ENCODE peak calls at places on chromosome 22, in eight cellular contexts. T is endodermal cell, I is HFFc6, Q is A549, V is B cell, H is MM.1S, S is neural progenitor cell, F is vagina. Z is an unnamed sample.

GRCh38 chr22:20760084-20760483 is 13.8 kb upstream of the SERPIND1 start:
- DNase-seq in T (no peak), I (no peak), Q (no peak), V (no peak), H (no peak), S (no peak), F (no peak), Z (no peak)

GRCh38 chr22:38935023-38935422 is 22.4 kb upstream of the APOBEC3A start:
- DNase-seq in T (no peak), I (no peak), Q (no peak), V (no peak), H (no peak), S (no peak), F (no peak), Z (no peak)

GRCh38 chr22:49295851-49296560 is 531.7 kb downstream of the BRD1 start:
- DNase-seq in T (peak; percentile 15), I (no peak), Q (no peak), V (no peak), H (no peak), S (no peak), F (peak; percentile 91), Z (no peak)

GRCh38 chr22:35517769-35518530 is 22.7 kb upstream of the RASD2 start:
- DNase-seq in T (peak; percentile 57), I (no peak), Q (no peak), V (no peak), H (no peak), S (no peak), F (no peak), Z (no peak)

GRCh38 chr22:41367680-41368542 is 13.8 kb upstream of the TEF start:
- DNase-seq in T (no peak), I (peak; percentile 34), Q (no peak), V (no peak), H (no peak), S (peak; percentile 51), F (peak; percentile 95), Z (no peak)

GRCh38 chr22:23514317-23515038 is 65.6 kb downstream of the IGLL1 start:
- DNase-seq in T (peak; percentile 77), I (no peak), Q (no peak), V (no peak), H (no peak), S (no peak), F (no peak), Z (no peak)

GRCh38 chr22:22933100-22933806 is 45.6 kb downstream of the IGLL5 start:
- DNase-seq in T (no peak), I (no peak), Q (no peak), V (no peak), H (no peak), S (no peak), F (no peak), Z (no peak)

GRCh38 chr22:27132896-27133500 is 475.6 kb downstream of the MIAT start:
- DNase-seq in T (no peak), I (no peak), Q (no peak), V (no peak), H (no peak), S (no peak), F (no peak), Z (no peak)

GRCh38 chr22:39526736-39527171 is 5.8 kb downstream of the RPS19BP1 start:
- DNase-seq in T (no peak), I (no peak), Q (no peak), V (peak; percentile 59), H (no peak), S (peak; percentile 25), F (no peak), Z (no peak)

GRCh38 chr22:23638611-23639010 is 6.5 kb upstream of the DRICH1 start:
- DNase-seq in T (no peak), I (no peak), Q (no peak), V (no peak), H (no peak), S (no peak), F (no peak), Z (no peak)

GRCh38 chr22:20957691-20958440 is 9.2 kb upstream of the AIFM3 start:
- DNase-seq in T (peak; percentile 80), I (no peak), Q (peak; percentile 61), V (peak; percentile 53), H (no peak), S (peak; percentile 65), F (no peak), Z (no peak)

GRCh38 chr22:45904236-45904635 is 72.7 kb downstream of the WNT7B start:
- DNase-seq in T (no peak), I (no peak), Q (no peak), V (no peak), H (no peak), S (no peak), F (no peak), Z (no peak)

GRCh38 chr22:30602049-30602448 is 4.9 kb upstream of the TCN2 start:
- DNase-seq in T (peak; percentile 67), I (peak; percentile 42), Q (no peak), V (no peak), H (peak; percentile 63), S (peak; percentile 42), F (no peak), Z (no peak)

GRCh38 chr22:41513391-41513790 is 30.9 kb downstream of the POLR3H start:
- DNase-seq in T (no peak), I (no peak), Q (no peak), V (no peak), H (no peak), S (no peak), F (no peak), Z (no peak)

GRCh38 chr22:25050566-25050965 is 98.0 kb downstream of the KIAA1671 start:
- DNase-seq in T (no peak), I (no peak), Q (no peak), V (no peak), H (no peak), S (no peak), F (no peak), Z (no peak)

GRCh38 chr22:25049770-25050169 is 97.3 kb downstream of the KIAA1671 start:
- DNase-seq in T (no peak), I (no peak), Q (no peak), V (no peak), H (no peak), S (no peak), F (no peak), Z (no peak)

GRCh38 chr22:25051073-25051472 is 98.6 kb downstream of the KIAA1671 start:
- DNase-seq in T (peak; percentile 70), I (no peak), Q (no peak), V (no peak), H (no peak), S (no peak), F (no peak), Z (no peak)

GRCh38 chr22:25051983-25052710 is 99.6 kb downstream of the KIAA1671 start:
- DNase-seq in T (no peak), I (no peak), Q (no peak), V (no peak), H (no peak), S (no peak), F (no peak), Z (no peak)

DNA sequence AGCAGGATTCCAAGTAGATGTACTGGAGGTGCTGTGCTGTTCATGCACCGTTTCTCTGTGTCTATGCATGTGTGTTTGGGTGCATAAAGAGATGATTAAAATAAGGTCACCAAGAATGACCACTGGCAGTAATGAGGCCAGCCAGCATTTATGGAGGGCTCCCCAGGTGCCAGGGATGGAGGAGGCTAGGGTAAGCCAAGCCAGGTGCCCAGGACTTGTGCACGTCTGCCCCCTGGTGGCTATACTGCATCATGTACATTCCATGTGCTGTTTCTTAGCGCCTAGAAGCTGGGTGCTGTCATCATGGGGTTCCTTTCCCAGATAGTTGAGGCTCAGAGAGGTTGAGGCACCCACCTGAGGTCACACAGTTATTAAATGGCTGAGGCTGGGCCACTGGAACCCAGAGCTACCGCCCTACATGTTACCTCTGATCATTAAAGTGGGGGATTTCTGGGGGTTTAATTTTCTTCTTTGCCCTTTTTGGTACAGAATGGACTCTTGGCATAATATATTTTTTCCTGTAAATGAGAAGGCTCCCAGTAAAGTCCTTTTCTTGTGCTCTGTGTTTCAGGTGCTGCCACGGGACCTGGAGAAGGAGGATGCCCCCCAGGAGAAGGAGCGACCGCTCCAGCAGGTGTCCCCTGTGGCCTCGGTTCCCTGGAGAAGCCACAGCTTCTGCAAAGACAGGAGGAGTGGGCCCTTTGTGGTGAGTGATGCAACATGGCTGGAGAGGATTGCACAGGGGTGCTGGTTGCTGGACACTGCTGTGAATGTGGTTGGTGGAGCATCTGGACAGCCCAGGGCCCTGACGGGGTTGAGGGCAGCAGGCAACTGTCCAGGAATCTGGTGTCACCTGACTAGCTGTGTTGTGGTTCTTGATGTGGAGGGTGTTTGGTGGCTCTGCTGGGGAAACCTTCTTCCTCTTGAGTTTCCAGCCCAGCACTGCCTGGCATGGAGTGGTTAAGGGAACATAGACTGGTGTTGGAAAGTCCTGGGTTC is 96.4 kb downstream of the KIAA1671 start:
- DNase-seq in T (peak; percentile 88), I (no peak), Q (peak; percentile 64), V (peak; percentile 61), H (peak; percentile 70), S (peak; percentile 80), F (no peak), Z (peak; percentile 68)
- TF ChIP-seq CTCF in T (peak; percentile 92), I (peak; percentile 87), Q (peak; percentile 75), V (peak; percentile 75), H (peak; percentile 87), S (peak; percentile 88), F (peak; percentile 73), Z (peak; percentile 85)

GRCh38 chr22:47018010-47018910 is 255.8 kb downstream of the TBC1D22A start:
- DNase-seq in T (no peak), I (no peak), Q (no peak), V (no peak), H (no peak), S (no peak), F (no peak), Z (no peak)
- TF ChIP-seq CTCF in T (no peak), I (no peak), Q (no peak), V (no peak), H (no peak), S (no peak), F (no peak), Z (no peak)

GRCh38 chr22:31995046-31995445 is 48.0 kb upstream of the SLC5A1 start:
- DNase-seq in T (no peak), I (no peak), Q (no peak), V (no peak), H (no peak), S (peak; percentile 18), F (no peak), Z (no peak)
- TF ChIP-seq CTCF in T (peak; percentile 69), I (peak; percentile 56), Q (no peak), V (no peak), H (no peak), S (peak; percentile 49), F (no peak), Z (peak; percentile 59)

GRCh38 chr22:43481528-43482309 is 69.9 kb downstream of the MPPED1 start:
- DNase-seq in T (peak; percentile 57), I (no peak), Q (no peak), V (peak; percentile 49), H (no peak), S (peak; percentile 29), F (no peak), Z (peak; percentile 39)
- TF ChIP-seq CTCF in T (peak; percentile 40), I (no peak), Q (no peak), V (no peak), H (no peak), S (peak; percentile 31), F (no peak), Z (no peak)